ENCODE peak calls at places on chromosomes 1 and 21, in five cellular contexts. B is PC-9, N is A549, I is uterus, D is KBM-7. O is an unnamed sample.

GRCh38 chr1:117595993-117596720 is 9.7 kb upstream of the TENT5C start:
- DNase-seq in B (no peak), N (no peak), I (no peak), D (peak; percentile 42), O (peak; percentile 54)

GRCh38 chr1:203084588-203085527 is 954 bp downstream of the MYOG start:
- DNase-seq in B (no peak), N (no peak), I (no peak), D (peak; percentile 50), O (peak; percentile 91)

GRCh38 chr21:45507888-45508508 is 34.2 kb downstream of the SLC19A1 start:
- DNase-seq in B (no peak), N (no peak), I (no peak), D (no peak), O (no peak)

GRCh38 chr1:119987112-119987511 is 82.3 kb downstream of the NOTCH2 start:
- DNase-seq in B (peak; percentile 7), N (peak; percentile 3), I (peak; percentile 30), D (no peak), O (peak; percentile 6)

GRCh38 chr1:42319871-42320484 is 15.1 kb downstream of the FOXJ3 start:
- DNase-seq in B (no peak), N (no peak), I (no peak), D (peak; percentile 73), O (no peak)

GRCh38 chr21:35578350-35578782 is 482.0 kb downstream of the SETD4 start:
- DNase-seq in B (no peak), N (no peak), I (no peak), D (no peak), O (no peak)

GRCh38 chr1:33586111-33586510 is 113.7 kb downstream of the ZSCAN20 start:
- DNase-seq in B (no peak), N (no peak), I (no peak), D (no peak), O (no peak)

GRCh38 chr1:61318319-61319125 is 236.2 kb downstream of the NFIA start:
- DNase-seq in B (no peak), N (no peak), I (peak; percentile 65), D (no peak), O (no peak)

GRCh38 chr1:40315795-40316594 is 1.1 kb downstream of the COL9A2 start:
- DNase-seq in B (no peak), N (no peak), I (no peak), D (no peak), O (peak; percentile 56)

GRCh38 chr1:51643362-51643761 is 26.5 kb downstream of the OSBPL9 start:
- DNase-seq in B (no peak), N (no peak), I (peak; percentile 54), D (no peak), O (no peak)

GRCh38 chr1:222654849-222655248 is 37.0 kb downstream of the MIA3 start:
- DNase-seq in B (no peak), N (no peak), I (no peak), D (peak; percentile 83), O (no peak)

GRCh38 chr1:15989776-15990175 is 13.9 kb upstream of the ZBTB17 start:
- DNase-seq in B (no peak), N (no peak), I (no peak), D (no peak), O (no peak)

GRCh38 chr1:198929961-198930599 is 291.2 kb downstream of the PTPRC start:
- DNase-seq in B (peak; percentile 1), N (no peak), I (no peak), D (peak; percentile 82), O (peak; percentile 72)

GRCh38 chr1:11188858-11189451 is at the start of gene ANGPTL7:
- DNase-seq in B (no peak), N (no peak), I (no peak), D (no peak), O (no peak)

GRCh38 chr1:178124115-178124514 is 30.2 kb downstream of the RASAL2 start:
- DNase-seq in B (no peak), N (no peak), I (no peak), D (no peak), O (no peak)

GRCh38 chr1:23696335-23696989 is 4.9 kb downstream of the RPL11 start:
- DNase-seq in B (no peak), N (no peak), I (no peak), D (no peak), O (no peak)

GRCh38 chr1:41361495-41362356 is 492 bp downstream of the FOXO6 start:
- DNase-seq in B (no peak), N (no peak), I (no peak), D (no peak), O (peak; percentile 59)

GRCh38 chr1:214603819-214604252 is 841 bp downstream of the CENPF start:
- DNase-seq in B (no peak), N (peak; percentile 28), I (no peak), D (peak; percentile 37), O (peak; percentile 67)

GRCh38 chr1:9009438-9010366 is 16.5 kb downstream of the SLC2A7 start:
- DNase-seq in B (peak; percentile 8), N (no peak), I (no peak), D (peak; percentile 71), O (peak; percentile 79)

GRCh38 chr21:42923553-42924432 is 1.6 kb downstream of the ERVH48-1 start:
- DNase-seq in B (peak; percentile 70), N (peak; percentile 75), I (peak; percentile 83), D (peak; percentile 98), O (peak; percentile 97)

GRCh38 chr1:37175666-37176215 is 141.4 kb upstream of the GRIK3 start:
- DNase-seq in B (no peak), N (no peak), I (no peak), D (no peak), O (no peak)

GRCh38 chr21:32209580-32209979 is 69.3 kb downstream of the MIS18A start:
- DNase-seq in B (no peak), N (no peak), I (no peak), D (no peak), O (no peak)

GRCh38 chr1:19909392-19909791 is 14.0 kb downstream of the PLA2G2E start:
- DNase-seq in B (no peak), N (no peak), I (no peak), D (no peak), O (no peak)

GRCh38 chr21:46097826-46098286 is at the start of gene COL6A2:
- DNase-seq in B (peak; percentile 49), N (peak; percentile 53), I (peak; percentile 77), D (peak; percentile 30), O (no peak)

GRCh38 chr1:1063945-1064831 is 9.9 kb downstream of the RNF223 start:
- DNase-seq in B (peak; percentile 85), N (peak; percentile 67), I (peak; percentile 54), D (peak; percentile 72), O (peak; percentile 85)

GRCh38 chr1:31771891-31772668 is 7.9 kb upstream of the ADGRB2 start:
- DNase-seq in B (no peak), N (no peak), I (no peak), D (no peak), O (no peak)

GRCh38 chr1:45448357-45448756 is 42.6 kb downstream of the TESK2 start:
- DNase-seq in B (no peak), N (no peak), I (no peak), D (no peak), O (no peak)

GRCh38 chr1:96987186-96987703 is 265.7 kb downstream of the PTBP2 start:
- DNase-seq in B (no peak), N (no peak), I (no peak), D (no peak), O (no peak)

GRCh38 chr1:234585333-234586055 is 24.5 kb downstream of the IRF2BP2 start:
- DNase-seq in B (no peak), N (no peak), I (peak; percentile 72), D (no peak), O (peak; percentile 14)

GRCh38 chr1:234737915-234738314 is 127.9 kb upstream of the IRF2BP2 start:
- DNase-seq in B (no peak), N (no peak), I (no peak), D (peak; percentile 42), O (no peak)